ENCODE peak calls at places on chromosomes 13 and 19, in seven cellular contexts. E is heart right ventricle, A is suprapubic skin, T is type B pancreatic cell, U is GM10248, O is fibroblast of mammary gland, L is uterus. G is an unnamed sample.

GRCh38 chr13:36814465-36814864 is 4.6 kb upstream of the RFXAP start:
- DNase-seq in U (no peak), E (no peak), T (no peak), A (no peak), O (no peak), L (no peak), G (no peak)

GRCh38 chr19:6423499-6424189 is 967 bp downstream of the KHSRP start:
- DNase-seq in O (peak), U (peak), L (peak), E (no peak), T (no peak), A (no peak), G (peak)

GRCh38 chr19:1942078-1942933 is 1.3 kb downstream of the CSNK1G2 start:
- DNase-seq in A (peak), L (peak), T (peak), E (peak), U (peak), O (peak), G (peak)

GRCh38 chr19:27773318-27774094 is 1439.4 kb downstream of the UQCRFS1 start:
- DNase-seq in A (no peak), U (no peak), T (no peak), L (no peak), E (no peak), O (no peak), G (no peak)

GRCh38 chr13:76754414-76754813 is 131.8 kb downstream of the KCTD12 start:
- DNase-seq in T (no peak), E (peak), O (peak), A (no peak), L (peak), U (no peak), G (no peak)

GRCh38 chr19:13212759-13213330 is 62.6 kb downstream of the IER2 start:
- DNase-seq in U (peak), O (peak), A (no peak), T (no peak), E (peak), L (peak), G (peak)

GRCh38 chr19:480016-480855 is 16.1 kb upstream of the MADCAM1 start:
- DNase-seq in E (peak), T (no peak), U (no peak), L (peak), A (no peak), O (peak), G (no peak)

GRCh38 chr13:46602531-46602930 is 49.6 kb downstream of the LRCH1 start:
- DNase-seq in A (no peak), L (no peak), U (no peak), E (no peak), O (no peak), T (no peak), G (no peak)

GRCh38 chr13:81302125-81302524 is 961.2 kb upstream of the SPRY2 start:
- DNase-seq in O (no peak), L (no peak), T (no peak), U (no peak), A (no peak), E (no peak), G (no peak)

GRCh38 chr13:50191004-50191403 is 175.8 kb downstream of the KCNRG start:
- DNase-seq in E (no peak), A (no peak), O (no peak), T (no peak), U (no peak), L (no peak), G (no peak)

GRCh38 chr19:2532252-2533071 is 56.5 kb downstream of the GADD45B start:
- DNase-seq in A (no peak), O (peak), E (no peak), U (no peak), T (no peak), L (no peak), G (no peak)

GRCh38 chr19:5339950-5340636 is 519 bp downstream of the PTPRS start:
- DNase-seq in T (no peak), O (no peak), U (no peak), E (no peak), L (no peak), A (no peak), G (peak)

GRCh38 chr13:75263741-75264407 is 218.1 kb downstream of the TBC1D4 start:
- DNase-seq in A (no peak), U (no peak), E (no peak), O (peak), L (no peak), T (no peak), G (no peak)

GRCh38 chr13:39401756-39402155 is 201.2 kb downstream of the LHFPL6 start:
- DNase-seq in E (no peak), O (no peak), L (no peak), T (no peak), U (no peak), A (no peak), G (no peak)

GRCh38 chr13:32443111-32443510 is 15.2 kb upstream of the N4BP2L1 start:
- DNase-seq in A (no peak), L (no peak), O (peak), E (no peak), U (peak), T (no peak), G (peak)

GRCh38 chr13:92952161-92952560 is 274.4 kb upstream of the GPC6 start:
- DNase-seq in T (no peak), U (no peak), L (no peak), A (no peak), O (no peak), E (no peak), G (no peak)

GRCh38 chr13:35767256-35767981 is 290.9 kb upstream of the MAB21L1 start:
- DNase-seq in A (no peak), U (no peak), T (no peak), E (no peak), O (no peak), L (no peak), G (no peak)

GRCh38 chr13:102309110-102309509 is 92.7 kb downstream of the FGF14 start:
- DNase-seq in T (no peak), O (no peak), U (no peak), A (no peak), E (no peak), L (no peak), G (no peak)

GRCh38 chr13:35472308-35473008 is 4.0 kb downstream of the MAB21L1 start:
- DNase-seq in E (no peak), T (no peak), O (peak), L (no peak), U (no peak), A (no peak), G (no peak)

GRCh38 chr13:23699271-23699670 is 129.1 kb downstream of the TNFRSF19 start:
- DNase-seq in U (no peak), E (no peak), O (peak), L (no peak), T (no peak), A (no peak), G (no peak)

GRCh38 chr19:28472111-28472510 is 740.8 kb downstream of the UQCRFS1 start:
- DNase-seq in L (no peak), T (no peak), U (no peak), A (no peak), E (no peak), O (no peak), G (no peak)

GRCh38 chr19:17829855-17830566 is 8.7 kb upstream of the INSL3 start:
- DNase-seq in T (no peak), O (peak), U (no peak), E (no peak), L (no peak), A (no peak), G (no peak)

GRCh38 chr19:41031926-41032325 is 40.8 kb downstream of the CYP2B6 start:
- DNase-seq in A (peak), E (no peak), U (no peak), T (no peak), O (no peak), L (no peak), G (no peak)

GRCh38 chr13:71864094-71864980 is 2.7 kb downstream of the DACH1 start:
- DNase-seq in T (peak), O (no peak), L (peak), E (peak), A (peak), U (no peak), G (peak)

GRCh38 chr13:73903561-73903960 is 230.6 kb downstream of the KLF12 start:
- DNase-seq in U (no peak), T (no peak), E (no peak), L (no peak), A (no peak), O (no peak), G (no peak)

GRCh38 chr13:78689011-78689410 is 30.1 kb upstream of the OBI1 start:
- DNase-seq in O (no peak), A (no peak), U (no peak), E (no peak), L (no peak), T (no peak), G (no peak)
- TF ChIP-seq CTCF in O (peak), A (no peak), U (peak), E (peak), L (no peak), T (no peak), G (no peak)

DNA sequence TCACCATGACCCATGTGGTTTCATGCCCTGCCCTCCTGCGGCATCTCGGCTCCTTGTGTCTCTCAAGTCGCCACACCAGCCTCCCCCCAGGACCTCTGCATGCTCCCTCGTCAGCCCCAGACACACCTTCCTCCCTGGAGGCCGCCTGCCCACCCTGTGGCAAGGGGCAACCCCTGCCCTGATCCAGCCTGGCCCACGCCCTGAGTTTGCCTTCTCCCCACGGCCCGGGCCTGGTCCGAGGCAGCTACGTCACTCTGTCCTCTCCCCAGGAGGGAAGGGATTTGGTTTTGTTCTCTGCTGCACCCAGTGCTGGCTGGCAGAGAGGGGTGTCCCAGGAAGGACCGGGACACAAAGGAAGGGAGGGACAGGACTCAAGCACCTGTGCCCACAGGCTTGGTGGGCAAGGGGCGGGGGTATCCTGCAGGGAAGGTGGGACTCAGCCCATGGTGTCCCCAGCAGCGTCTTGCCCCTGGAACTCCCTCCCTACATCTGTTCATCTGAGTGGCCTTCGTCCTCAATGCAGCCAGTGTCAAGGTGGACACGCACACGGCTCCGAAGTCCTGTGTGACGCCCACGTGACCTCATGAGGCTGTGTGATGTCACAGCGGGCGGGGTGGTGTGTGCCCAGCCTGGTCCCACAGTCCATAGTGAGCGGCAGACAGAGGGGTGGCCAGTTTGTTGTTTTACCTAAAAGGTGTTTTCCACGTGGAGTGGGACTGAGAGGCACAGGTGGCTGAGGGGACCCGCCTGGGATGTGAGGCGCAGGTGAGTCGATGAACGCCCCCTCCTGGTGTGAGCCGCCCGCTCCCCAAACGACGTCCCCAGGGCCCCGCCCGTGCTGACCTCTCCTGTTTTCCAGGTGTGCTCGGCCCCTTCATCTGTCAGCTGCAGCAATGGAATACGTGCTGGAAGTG is at the start of gene TEX29:
- DNase-seq in O (no peak), T (peak), L (no peak), E (no peak), U (no peak), A (no peak), G (no peak)
- TF ChIP-seq CTCF in O (no peak), T (no peak), L (no peak), E (no peak), U (no peak), A (no peak), G (no peak)

GRCh38 chr19:9827325-9828238 is at the start of gene UBL5:
- DNase-seq in E (peak), A (peak), T (peak), O (peak), U (peak), L (peak), G (peak)
- TF ChIP-seq CTCF in E (no peak), A (no peak), T (no peak), O (no peak), U (no peak), L (no peak), G (no peak)

DNA sequence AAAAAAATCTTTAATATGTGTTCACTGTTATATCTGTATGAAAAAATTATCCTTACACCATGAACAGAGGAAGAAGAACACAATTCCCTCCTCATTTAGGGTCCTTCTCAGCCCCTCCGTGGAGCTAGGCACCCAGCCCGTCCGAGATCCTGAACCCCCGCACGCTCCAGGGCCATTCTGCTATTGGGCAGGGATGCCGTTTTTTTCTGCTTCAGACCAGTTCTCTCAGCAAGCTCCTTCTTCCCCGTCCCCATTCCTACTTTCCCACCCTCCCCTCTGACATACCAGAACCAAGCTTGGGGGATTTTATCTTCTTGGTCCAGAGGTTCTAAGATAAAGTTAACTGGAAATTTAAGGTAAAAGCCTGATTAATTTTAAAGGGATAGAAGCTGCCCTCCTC is 36.2 kb downstream of the ATP12A start:
- DNase-seq in A (no peak), O (no peak), L (no peak), U (no peak), E (no peak), T (no peak), G (no peak)
- TF ChIP-seq CTCF in A (no peak), O (no peak), L (no peak), U (no peak), E (no peak), T (no peak), G (no peak)

GRCh38 chr19:58406818-58407657 is 1.4 kb upstream of the ZNF584 start:
- DNase-seq in L (no peak), E (no peak), T (no peak), O (peak), U (no peak), A (no peak), G (no peak)
- TF ChIP-seq CTCF in L (no peak), E (peak), T (peak), O (peak), U (peak), A (no peak), G (peak)

DNA sequence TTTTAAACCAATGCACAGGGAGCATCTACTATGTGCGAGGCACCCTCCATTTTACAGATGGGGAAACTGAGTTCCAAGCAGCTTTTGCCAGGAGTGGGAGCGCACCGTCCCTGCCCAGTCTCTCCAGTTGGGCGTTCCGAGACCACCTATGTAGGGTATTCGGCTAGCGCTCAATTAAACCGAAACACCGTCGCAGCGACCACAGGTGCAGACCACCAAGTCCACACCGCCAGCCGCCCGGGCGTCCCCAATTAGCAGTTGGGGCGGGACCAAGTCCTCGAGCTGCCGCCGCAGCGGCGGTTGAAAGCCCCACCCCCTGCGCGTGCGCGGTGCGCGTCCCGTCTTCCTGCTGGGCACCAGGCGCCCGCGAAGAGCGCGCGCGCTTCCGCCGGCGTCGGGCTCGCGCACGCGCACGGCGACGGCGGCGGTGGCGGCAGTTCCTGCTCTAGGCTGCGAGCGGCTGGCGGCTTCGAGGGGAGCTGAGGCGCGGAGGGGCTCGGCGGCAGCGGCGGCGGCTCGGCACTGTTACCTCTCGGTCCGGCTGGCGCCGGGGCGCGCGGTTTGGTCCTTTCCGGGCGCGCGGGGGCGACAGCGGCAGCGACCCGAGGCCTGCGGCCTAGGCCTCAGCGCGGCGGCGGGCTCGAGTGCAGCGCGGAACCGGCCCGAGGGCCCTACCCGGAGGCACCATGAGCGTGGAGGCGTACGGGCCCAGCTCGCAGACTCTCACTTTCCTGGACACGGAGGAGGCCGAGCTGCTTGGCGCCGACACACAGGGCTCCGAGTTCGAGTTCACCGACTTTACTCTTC is at the start of gene UPF1:
- DNase-seq in O (peak), E (peak), U (peak), L (peak), T (peak), A (peak), G (peak)
- TF ChIP-seq CTCF in O (no peak), E (peak), U (no peak), L (peak), T (peak), A (no peak), G (no peak)

GRCh38 chr13:29771247-29771646 is 79.2 kb downstream of the UBL3 start:
- DNase-seq in U (no peak), A (no peak), L (no peak), E (no peak), O (peak), T (no peak), G (no peak)
- TF ChIP-seq CTCF in U (peak), A (peak), L (peak), E (peak), O (peak), T (peak), G (peak)

GRCh38 chr19:51724543-51724942 is 752 bp upstream of the HAS1 start:
- DNase-seq in U (no peak), L (no peak), O (peak), A (no peak), E (no peak), T (no peak), G (no peak)

GRCh38 chr19:51729781-51730180 is 6.0 kb upstream of the HAS1 start:
- DNase-seq in A (no peak), U (no peak), T (no peak), L (no peak), O (peak), E (no peak), G (no peak)

GRCh38 chr19:51727349-51727880 is 3.6 kb upstream of the HAS1 start:
- DNase-seq in E (no peak), L (no peak), U (no peak), T (no peak), A (no peak), O (peak), G (no peak)

GRCh38 chr19:51722492-51722891 is 1.3 kb downstream of the HAS1 start:
- DNase-seq in U (no peak), L (no peak), A (no peak), T (no peak), E (no peak), O (no peak), G (no peak)

DNA sequence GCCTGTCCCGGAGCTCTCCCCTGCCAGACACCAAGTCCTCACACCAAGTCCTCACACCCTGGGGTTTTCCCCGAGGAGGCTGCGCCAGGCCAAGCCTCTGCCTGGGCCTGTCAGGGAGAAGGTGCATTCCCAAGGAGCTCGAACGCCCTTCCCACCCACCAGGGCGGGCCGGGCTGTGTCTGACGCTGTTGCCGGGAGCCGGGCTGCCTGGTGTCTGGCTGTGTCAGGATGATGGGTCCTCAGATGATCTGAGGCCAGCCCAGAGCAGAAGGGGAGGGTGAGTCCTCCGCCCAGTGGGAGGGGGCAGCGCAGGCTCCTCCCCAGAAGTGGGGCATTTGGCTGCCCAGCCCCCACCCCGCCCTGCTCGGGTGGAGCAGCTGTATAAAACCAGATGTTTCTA is 2.3 kb upstream of the HAS1 start:
- DNase-seq in T (no peak), E (no peak), L (no peak), O (peak), U (no peak), A (peak), G (no peak)
- TF ChIP-seq CTCF in T (no peak), E (no peak), L (no peak), O (no peak), U (no peak), A (no peak), G (no peak)

GRCh38 chr13:113207890-113208423 is 512 bp downstream of the PCID2 start:
- DNase-seq in T (no peak), L (no peak), A (no peak), U (no peak), E (no peak), O (peak), G (no peak)

GRCh38 chr13:113210834-113211233 is 1.4 kb downstream of the CUL4A start:
- DNase-seq in T (no peak), E (no peak), L (no peak), U (no peak), A (no peak), O (no peak), G (no peak)

GRCh38 chr13:113209880-113210421 is 538 bp downstream of the CUL4A start:
- DNase-seq in E (no peak), L (peak), U (peak), A (peak), T (peak), O (peak), G (peak)

GRCh38 chr13:113209336-113209879 is at the start of gene CUL4A:
- DNase-seq in U (peak), A (no peak), T (no peak), E (peak), O (peak), L (peak), G (peak)

DNA sequence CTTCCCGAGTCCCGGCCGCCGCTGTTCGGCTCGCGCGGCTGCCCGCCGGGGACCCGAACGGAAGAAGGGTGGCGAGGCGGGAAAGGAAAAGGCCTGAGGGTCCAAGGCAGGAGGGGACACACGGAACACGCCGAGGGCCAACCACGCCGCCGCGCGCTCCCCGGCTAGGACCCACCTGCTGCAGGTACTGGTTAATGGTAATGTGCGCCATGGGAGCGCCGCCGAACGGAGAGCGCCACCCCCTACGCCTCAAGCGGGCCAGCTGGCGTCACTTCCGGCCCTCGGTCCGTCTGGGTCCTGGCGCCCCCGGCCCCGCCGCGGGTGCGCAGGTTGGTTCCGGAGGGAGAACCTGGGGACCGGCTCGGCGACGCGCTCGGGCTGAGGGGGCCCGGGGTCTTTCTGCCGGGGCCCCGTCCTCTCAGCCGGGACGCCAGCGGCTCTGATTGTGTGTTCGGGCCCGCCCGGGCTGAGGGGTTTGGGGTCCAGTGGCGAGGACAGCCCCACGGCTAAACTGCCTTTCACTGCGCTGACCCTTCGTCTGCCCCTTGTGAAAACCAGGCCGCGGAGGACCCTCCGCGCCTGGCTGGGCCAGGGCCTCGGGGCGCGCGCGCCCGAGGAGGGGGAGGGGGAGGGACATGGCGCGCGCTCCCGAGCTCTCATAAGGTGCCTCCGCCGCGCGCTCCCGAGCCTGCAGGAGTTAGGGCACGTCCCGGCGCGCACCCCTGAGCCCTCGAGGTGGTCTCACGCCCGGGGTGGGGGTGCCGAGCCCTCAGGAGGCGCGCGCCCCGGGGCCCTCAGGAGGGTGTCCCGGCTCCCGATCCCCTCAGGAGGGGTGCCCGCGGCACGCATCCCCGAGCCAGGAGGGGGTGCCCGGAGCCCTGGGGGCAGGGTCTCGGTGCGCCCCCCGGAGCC is at the start of gene PCID2:
- DNase-seq in O (peak), L (peak), A (peak), T (peak), U (peak), E (peak), G (peak)
- TF ChIP-seq CTCF in O (no peak), L (no peak), A (no peak), T (no peak), U (peak), E (peak), G (no peak)